ENCODE peak calls at places on chromosomes 5 and 9, in nine cellular contexts. I is nephron progenitor cell, V is heart right ventricle, A is uterus, J is IMR-90, B is ovary, P is spleen, T is keratinocyte, C is suprapubic skin. H is an unnamed sample.

GRCh38 chr9:95438958-95439357 is 77.8 kb downstream of the PTCH1 start:
- DNase-seq in C (no peak), V (no peak), I (no peak), J (no peak), B (no peak), T (no peak), P (no peak), A (no peak), H (no peak)

GRCh38 chr9:121599186-121599871 is 52.1 kb upstream of the DAB2IP start:
- DNase-seq in J (peak; percentile 26), T (no peak), P (no peak), V (peak; percentile 78), A (peak; percentile 80), B (peak; percentile 79), C (peak; percentile 80), I (peak; percentile 87), H (no peak)

GRCh38 chr5:53882637-53883036 is 322.2 kb downstream of the NDUFS4 start:
- DNase-seq in T (no peak), A (no peak), P (no peak), B (no peak), I (no peak), V (no peak), C (no peak), J (peak; percentile 67), H (no peak)

GRCh38 chr9:90165281-90165680 is 477.3 kb downstream of the DIRAS2 start:
- DNase-seq in V (no peak), P (no peak), T (no peak), A (no peak), C (no peak), I (no peak), J (no peak), B (no peak), H (no peak)

GRCh38 chr9:76882686-76883085 is 23.2 kb downstream of the PRUNE2 start:
- DNase-seq in I (no peak), J (no peak), C (no peak), B (no peak), T (no peak), V (no peak), A (no peak), P (no peak), H (no peak)

GRCh38 chr5:32511778-32512374 is 67.3 kb upstream of the ZFR start:
- DNase-seq in J (no peak), I (no peak), A (no peak), V (no peak), P (no peak), B (no peak), T (no peak), C (no peak), H (no peak)

GRCh38 chr9:515665-516064 is 301.0 kb downstream of the DOCK8 start:
- DNase-seq in B (no peak), J (no peak), T (no peak), A (no peak), I (no peak), C (no peak), P (no peak), V (no peak), H (no peak)

GRCh38 chr5:124980174-124980941 is 233.9 kb upstream of the ZNF608 start:
- DNase-seq in A (no peak), B (no peak), I (no peak), T (no peak), P (no peak), J (no peak), C (no peak), V (no peak), H (peak; percentile 56)

GRCh38 chr5:181245427-181246275 is 1.9 kb upstream of the RACK1 start:
- DNase-seq in C (peak; percentile 79), A (no peak), P (peak; percentile 81), B (peak; percentile 48), V (no peak), I (no peak), T (no peak), J (no peak), H (no peak)

GRCh38 chr5:43110606-43111170 is 10.0 kb upstream of the ZNF131 start:
- DNase-seq in I (peak; percentile 8), B (no peak), C (no peak), A (no peak), T (no peak), J (no peak), V (no peak), P (no peak), H (no peak)

GRCh38 chr5:64292611-64293215 is 127.1 kb downstream of the RNF180 start:
- DNase-seq in A (no peak), P (no peak), B (no peak), I (peak; percentile 8), T (no peak), V (no peak), J (no peak), C (no peak), H (no peak)

GRCh38 chr5:61052870-61053269 is 107.9 kb downstream of the NDUFAF2 start:
- DNase-seq in B (no peak), I (no peak), A (no peak), C (no peak), P (no peak), T (peak; percentile 62), J (peak; percentile 91), V (no peak), H (no peak)

GRCh38 chr9:78539188-78539587 is 242.3 kb downstream of the PSAT1 start:
- DNase-seq in C (no peak), V (no peak), B (no peak), J (no peak), T (no peak), I (no peak), A (no peak), P (no peak), H (no peak)

GRCh38 chr9:115146581-115147021 is 28.6 kb upstream of the TNC start:
- DNase-seq in T (peak; percentile 36), J (peak; percentile 96), C (no peak), V (no peak), A (peak; percentile 41), P (no peak), I (no peak), B (no peak), H (no peak)

GRCh38 chr9:137785704-137786161 is 91.8 kb upstream of the CACNA1B start:
- DNase-seq in B (no peak), C (no peak), T (no peak), V (no peak), P (peak; percentile 39), A (no peak), J (peak; percentile 6), I (no peak), H (no peak)

GRCh38 chr9:91664669-91665068 is 241.0 kb upstream of the NFIL3 start:
- DNase-seq in J (no peak), P (no peak), B (no peak), V (no peak), I (no peak), A (no peak), T (no peak), C (no peak), H (no peak)

GRCh38 chr9:125961037-125961436 is 213.9 kb downstream of the PBX3 start:
- DNase-seq in I (peak; percentile 20), B (no peak), P (no peak), T (no peak), C (no peak), A (no peak), V (no peak), J (no peak), H (no peak)

GRCh38 chr9:121921444-121921843 is 171.7 kb downstream of the TTLL11 start:
- DNase-seq in I (no peak), P (no peak), A (no peak), T (no peak), B (no peak), J (peak; percentile 31), V (no peak), C (no peak), H (no peak)

GRCh38 chr5:159480849-159481248 is 150.6 kb upstream of the IL12B start:
- DNase-seq in J (no peak), B (no peak), A (no peak), V (no peak), P (no peak), T (no peak), C (no peak), I (no peak), H (no peak)

GRCh38 chr9:128159073-128159783 is 837 bp upstream of the BBLN start:
- DNase-seq in P (no peak), A (peak; percentile 45), C (peak; percentile 62), B (peak; percentile 44), I (no peak), J (no peak), T (no peak), V (no peak), H (peak; percentile 27)

DNA sequence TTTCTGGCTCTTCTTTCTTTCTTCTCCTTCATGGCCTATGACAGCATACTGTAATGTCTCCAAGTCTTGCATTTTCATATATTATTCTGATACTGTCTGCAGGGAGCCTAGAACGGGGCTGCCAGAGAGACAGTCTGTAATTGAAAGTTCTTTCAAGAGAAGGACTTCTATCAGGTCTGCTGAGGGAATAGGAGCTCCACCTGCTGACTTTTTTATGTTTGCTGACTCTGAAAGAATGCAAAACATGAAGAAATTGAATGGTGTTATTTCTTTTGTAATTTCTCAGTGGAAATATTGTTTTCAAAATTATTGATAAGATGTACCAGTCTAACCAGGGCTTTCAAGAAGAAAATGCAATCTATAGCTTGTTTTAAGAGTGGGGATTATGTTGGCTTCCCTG is 121.9 kb upstream of the RFX3 start:
- DNase-seq in I (no peak), A (no peak), C (no peak), J (no peak), V (no peak), T (no peak), B (no peak), P (no peak), H (no peak)
- TF ChIP-seq CTCF in I (no peak), A (no peak), C (no peak), J (no peak), V (peak; percentile 21), T (no peak), B (no peak), P (no peak), H (no peak)

GRCh38 chr5:95237324-95237723 is 47.6 kb downstream of the MCTP1 start:
- DNase-seq in V (no peak), T (no peak), A (no peak), I (no peak), P (no peak), J (no peak), B (no peak), C (no peak), H (no peak)
- TF ChIP-seq CTCF in V (no peak), T (no peak), A (no peak), I (no peak), P (no peak), J (no peak), B (no peak), C (no peak), H (no peak)

GRCh38 chr5:154461531-154461930 is 15.7 kb downstream of the SAP30L start:
- DNase-seq in C (no peak), V (no peak), T (no peak), P (no peak), J (peak; percentile 34), B (no peak), I (no peak), A (no peak), H (no peak)
- TF ChIP-seq CTCF in C (no peak), V (peak; percentile 19), T (peak; percentile 14), P (no peak), J (peak; percentile 35), B (no peak), I (no peak), A (no peak), H (no peak)

GRCh38 chr9:12162101-12162500 is 531.1 kb upstream of the TYRP1 start:
- DNase-seq in C (no peak), P (no peak), J (no peak), T (no peak), V (no peak), I (no peak), B (no peak), A (no peak), H (no peak)
- TF ChIP-seq CTCF in C (no peak), P (no peak), J (no peak), T (no peak), V (no peak), I (no peak), B (no peak), A (no peak), H (no peak)